ENCODE peak calls at places on chromosome 15, in five cellular contexts. A, T, J, X and V are unnamed samples.

GRCh38 chr15:65869954-65870871 is 922 bp downstream of the RAB11A start:
- DNase-seq in T (peak), X (no peak), J (no peak), A (peak), V (no peak)

GRCh38 chr15:74530771-74531143 is 10.3 kb upstream of the ARID3B start:
- DNase-seq in A (no peak), X (no peak), T (no peak), J (no peak), V (no peak)

GRCh38 chr15:48242015-48242414 is 35.9 kb downstream of the SLC12A1 start:
- DNase-seq in X (no peak), A (no peak), J (no peak), T (no peak), V (no peak)

GRCh38 chr15:60390931-60391501 is 6.8 kb downstream of the ANXA2 start:
- DNase-seq in X (peak), J (no peak), T (peak), A (no peak), V (no peak)

GRCh38 chr15:67300266-67300914 is 45.8 kb downstream of the IQCH start:
- DNase-seq in J (no peak), A (no peak), X (no peak), T (no peak), V (no peak)

GRCh38 chr15:96416934-96417759 is 86.6 kb downstream of the NR2F2 start:
- DNase-seq in T (no peak), A (no peak), X (no peak), J (no peak), V (no peak)

GRCh38 chr15:88391006-88391405 is 76.2 kb downstream of the MRPL46 start:
- DNase-seq in X (no peak), J (no peak), T (no peak), A (no peak), V (no peak)

GRCh38 chr15:28894631-28895030 is 8.9 kb downstream of the APBA2 start:
- DNase-seq in X (no peak), A (no peak), J (no peak), T (no peak), V (no peak)

GRCh38 chr15:58931985-58932384 is 1.5 kb downstream of the SLTM start:
- DNase-seq in J (no peak), A (peak), T (peak), X (no peak), V (no peak)

GRCh38 chr15:22863356-22863755 is 24.9 kb downstream of the NIPA2 start:
- DNase-seq in J (no peak), T (no peak), A (no peak), X (no peak), V (no peak)

GRCh38 chr15:52247481-52247880 is 48.1 kb downstream of the MYO5C start:
- DNase-seq in A (no peak), X (no peak), T (no peak), J (no peak), V (no peak)

GRCh38 chr15:81777546-81777945 is 268.3 kb downstream of the MEX3B start:
- DNase-seq in A (no peak), J (no peak), T (no peak), X (no peak), V (no peak)

GRCh38 chr15:39235084-39235795 is 345.6 kb upstream of the THBS1 start:
- DNase-seq in T (no peak), A (no peak), J (no peak), X (no peak), V (no peak)

GRCh38 chr15:39230917-39231285 is 350.0 kb upstream of the THBS1 start:
- DNase-seq in X (no peak), T (no peak), A (no peak), J (no peak), V (no peak)

GRCh38 chr15:39230205-39230916 is 350.5 kb upstream of the THBS1 start:
- DNase-seq in T (no peak), J (no peak), X (no peak), A (peak), V (no peak)

GRCh38 chr15:39228889-39229288 is 352.0 kb upstream of the THBS1 start:
- DNase-seq in X (no peak), A (no peak), T (no peak), J (no peak), V (no peak)

DNA sequence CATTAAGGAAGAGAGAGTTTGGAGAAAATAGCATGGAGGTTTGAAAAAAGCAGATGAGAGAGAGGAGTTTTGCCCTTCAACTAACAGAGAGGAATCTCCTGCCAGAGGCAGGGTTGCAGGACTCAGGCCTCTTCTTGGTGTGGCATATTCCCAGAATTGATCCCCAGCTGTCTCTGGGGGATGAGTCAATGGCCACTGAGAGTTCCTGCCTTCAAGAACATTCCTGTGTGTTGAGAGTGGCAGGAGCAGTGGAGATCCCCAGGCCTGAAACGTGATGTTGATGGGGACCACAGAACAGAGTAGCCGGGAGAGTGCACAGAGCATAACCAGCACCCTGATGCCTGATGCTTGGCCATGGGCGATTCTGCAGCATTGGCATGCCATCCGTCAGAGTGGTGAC is 348.4 kb upstream of the THBS1 start:
- DNase-seq in J (no peak), X (no peak), A (peak), T (no peak), V (no peak)
- TF ChIP-seq SIN3A in J (no peak), X (no peak), A (no peak), T (no peak), V (no peak)

DNA sequence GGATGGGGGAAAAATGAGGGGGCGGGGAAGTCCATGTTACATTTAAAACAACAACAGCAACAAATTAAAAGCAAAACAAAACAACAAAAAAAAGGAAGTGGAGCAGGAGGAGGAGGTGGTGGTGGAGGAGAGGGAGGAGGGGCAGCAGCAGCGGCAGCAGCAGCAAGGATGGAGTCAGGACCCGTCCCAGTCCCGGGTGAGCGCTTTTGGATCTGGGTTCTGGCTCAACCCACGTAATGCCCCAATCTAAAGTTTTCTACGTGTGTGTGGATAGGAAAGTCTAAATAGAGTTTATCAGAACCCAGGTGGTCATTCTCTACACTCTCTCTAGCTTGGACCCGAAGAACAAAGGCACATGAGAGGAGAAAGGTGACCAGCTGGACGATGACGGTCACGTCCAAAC is 721 bp upstream of the ISL2 start:
- DNase-seq in X (no peak), J (no peak), A (peak), T (no peak), V (no peak)
- TF ChIP-seq POLR2AphosphoS5 in X (no peak), J (no peak), A (no peak), T (no peak), V (no peak)

GRCh38 chr15:77773903-77774302 is 141.2 kb upstream of the LINGO1 start:
- DNase-seq in T (no peak), J (no peak), X (no peak), A (no peak), V (no peak)
- TF ChIP-seq CTCF in T (no peak), J (no peak), X (no peak), A (no peak), V (no peak)

DNA sequence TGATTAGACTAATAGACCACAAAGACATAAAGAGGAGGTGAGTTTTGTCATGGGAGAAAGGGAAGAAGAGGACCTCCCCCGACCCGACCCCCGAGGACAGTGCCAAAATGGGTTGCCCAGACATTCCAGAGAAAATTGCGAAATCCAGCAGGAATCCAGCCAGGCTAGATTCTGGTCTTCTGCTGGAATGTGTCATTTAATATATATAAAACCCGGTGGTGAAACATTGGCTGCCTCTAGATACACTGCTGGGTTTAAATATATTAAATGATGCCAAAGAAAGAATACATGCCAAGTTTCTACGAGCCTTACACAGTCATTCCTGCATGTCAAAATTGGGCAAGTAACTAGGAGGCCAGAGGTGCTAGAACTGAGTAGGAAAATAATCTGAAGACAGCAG is 45.3 kb upstream of the SPESP1 start:
- DNase-seq in J (no peak), T (no peak), X (no peak), A (no peak), V (no peak)
- TF ChIP-seq SIN3A in J (no peak), T (no peak), X (no peak), A (no peak), V (no peak)

GRCh38 chr15:34435658-34436057 is 1.9 kb downstream of the GOLGA8A start:
- DNase-seq in X (no peak), J (no peak), A (no peak), T (no peak), V (no peak)

GRCh38 chr15:34436126-34436955 is 1.3 kb downstream of the GOLGA8A start:
- DNase-seq in A (peak), T (no peak), J (no peak), X (no peak), V (no peak)

GRCh38 chr15:34436956-34437442 is 609 bp downstream of the GOLGA8A start:
- DNase-seq in J (peak), A (peak), T (peak), X (no peak), V (no peak)

GRCh38 chr15:34439878-34440277 is 2.3 kb upstream of the GOLGA8A start:
- DNase-seq in T (no peak), J (no peak), A (no peak), X (no peak), V (no peak)

DNA sequence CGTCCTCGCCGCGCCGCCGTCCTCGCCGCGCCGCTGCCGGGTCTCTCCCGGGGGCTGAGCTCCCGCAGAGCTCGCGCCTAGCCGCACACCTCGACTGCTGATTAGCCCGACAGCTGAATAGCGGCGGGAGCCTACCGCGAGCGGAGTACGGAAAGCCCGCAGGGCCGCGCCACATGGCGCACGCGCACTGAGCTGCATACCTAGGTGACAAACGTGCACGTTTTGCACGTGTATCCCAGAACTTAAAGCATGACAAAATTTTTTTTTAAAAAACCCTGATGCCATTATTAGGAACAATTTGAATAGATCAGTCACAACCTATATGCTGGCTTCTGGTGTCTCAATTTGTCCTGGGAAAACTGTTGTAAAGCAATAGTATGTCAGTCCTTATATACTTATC is at the start of gene GOLGA8A:
- DNase-seq in X (peak), J (peak), A (peak), T (peak), V (peak)
- TF ChIP-seq POLR2AphosphoS5 in X (peak), J (no peak), A (no peak), T (no peak), V (peak)

DNA sequence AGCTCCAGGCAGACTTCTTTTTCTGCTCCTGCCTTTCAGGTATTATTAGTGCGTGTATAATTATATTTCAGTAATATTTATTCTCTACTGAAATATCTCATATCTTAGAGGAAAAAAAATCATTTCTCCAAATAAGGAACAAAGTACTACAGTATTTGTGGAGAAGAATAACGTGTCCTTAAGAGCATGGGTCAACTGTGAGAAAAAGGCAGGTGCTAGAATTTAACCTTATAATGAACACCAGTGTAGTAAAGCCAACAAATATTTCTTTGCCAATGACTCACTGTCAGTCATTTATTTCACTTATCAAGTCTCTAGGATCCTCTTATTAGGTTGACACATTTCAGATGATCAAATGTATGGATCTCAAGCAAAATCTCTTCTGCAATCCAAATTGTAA is 183.4 kb downstream of the GREM1 start:
- DNase-seq in X (no peak), T (no peak), J (no peak), A (no peak), V (no peak)
- TF ChIP-seq CTCF in X (no peak), T (no peak), J (no peak), A (no peak), V (no peak)

GRCh38 chr15:70517194-70517590 is 246.2 kb downstream of the UACA start:
- DNase-seq in X (no peak), A (no peak), T (no peak), J (no peak), V (no peak)
- TF ChIP-seq SIN3A in X (no peak), A (no peak), T (no peak), J (no peak), V (no peak)

DNA sequence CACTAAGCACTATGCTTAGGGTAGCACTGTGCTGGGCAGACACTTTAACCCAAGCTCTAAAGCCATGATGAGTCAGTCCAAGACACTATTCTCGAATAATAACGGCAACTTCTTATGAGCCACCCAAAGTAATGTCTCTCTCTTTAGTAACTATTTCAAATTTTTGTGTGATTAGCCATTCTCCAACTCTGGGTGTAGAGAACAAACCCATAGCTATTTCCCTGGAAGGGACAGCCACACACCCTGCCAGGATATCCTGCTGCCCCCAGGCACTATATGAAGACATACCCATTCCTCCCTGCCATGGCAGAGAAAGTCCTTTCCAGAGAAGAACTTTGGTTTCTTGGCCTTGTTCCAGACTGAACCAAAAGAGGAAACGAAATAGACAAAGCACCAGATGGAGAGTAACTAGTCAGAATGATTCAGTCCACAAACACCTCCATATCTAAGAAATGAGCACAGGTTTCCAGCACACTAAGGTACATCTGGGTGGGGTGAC is 384.8 kb upstream of the THBS1 start:
- DNase-seq in J (no peak), A (no peak), X (no peak), T (no peak), V (no peak)
- TF ChIP-seq POLR2AphosphoS5 in J (no peak), A (no peak), X (no peak), T (no peak), V (no peak)

DNA sequence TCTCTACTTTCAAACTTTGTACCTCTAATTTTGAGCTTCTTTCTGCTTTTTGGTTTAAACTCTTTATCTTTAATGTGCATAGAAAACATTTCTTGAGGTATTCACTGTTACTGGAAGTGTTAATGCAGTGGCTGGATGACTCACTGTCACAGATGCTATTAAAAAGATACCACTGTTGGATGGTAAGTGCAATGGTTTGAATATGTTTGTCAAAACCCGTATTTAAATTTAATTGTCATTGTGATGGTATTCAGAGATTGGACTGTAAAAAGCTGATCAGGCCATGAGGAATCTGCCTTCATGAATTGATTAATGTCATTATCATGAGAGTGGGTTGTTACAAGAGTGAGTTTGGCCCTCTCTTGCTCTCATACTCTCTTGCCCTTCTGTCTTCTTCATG is 70.6 kb downstream of the AP4E1 start:
- DNase-seq in T (no peak), J (no peak), X (no peak), A (no peak), V (no peak)
- TF ChIP-seq CTCF in T (no peak), J (no peak), X (no peak), A (no peak), V (no peak)

DNA sequence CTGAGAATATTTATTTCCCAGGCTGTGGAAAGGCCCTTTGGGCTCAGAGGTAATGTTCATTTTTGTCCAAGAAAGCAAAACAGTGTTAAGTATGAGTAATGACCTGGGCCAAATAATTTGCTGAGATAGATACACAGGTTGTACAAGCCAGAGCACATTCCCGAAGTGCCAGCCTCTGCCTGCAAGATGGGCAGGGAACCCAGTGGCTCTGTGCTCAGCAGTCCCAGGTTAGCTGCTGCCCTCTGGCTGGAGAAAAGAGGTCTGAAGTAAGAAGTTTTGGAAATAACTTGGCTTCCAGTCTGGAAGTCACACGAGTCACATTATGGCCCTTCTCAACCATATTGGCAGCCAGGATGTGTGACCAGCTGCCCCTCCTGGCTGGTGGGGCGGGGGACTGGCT is 20.2 kb downstream of the MYZAP start:
- DNase-seq in J (no peak), T (peak), A (peak), X (peak), V (no peak)
- TF ChIP-seq SIN3A in J (no peak), T (no peak), A (no peak), X (no peak), V (no peak)